ENCODE peak calls at places on chromosome 15, in eight cellular contexts. C is K562, I is heart left ventricle, T is stomach, U is GM12878, X is HCT116, K is endothelial cell of umbilical vein, V is HepG2. R is an unnamed sample.

GRCh38 chr15:62287066-62287857 is 122.2 kb upstream of the C2CD4B start:
- DNase-seq in V (no peak), T (no peak), U (no peak), I (no peak), C (no peak), X (no peak), K (no peak), R (no peak)

GRCh38 chr15:60695713-60696522 is 217.0 kb upstream of the ICE2 start:
- DNase-seq in U (no peak), C (no peak), V (no peak), X (no peak), I (no peak), K (no peak), T (no peak), R (no peak)

GRCh38 chr15:78341057-78341763 is 1.1 kb downstream of the CRABP1 start:
- DNase-seq in U (no peak), X (no peak), I (no peak), V (no peak), T (no peak), K (no peak), C (no peak), R (no peak)

GRCh38 chr15:32042269-32042996 is 12.1 kb downstream of the CHRNA7 start:
- DNase-seq in T (no peak), I (no peak), C (no peak), V (no peak), U (no peak), X (peak), K (no peak), R (no peak)

GRCh38 chr15:22902046-22902445 is 63.6 kb downstream of the NIPA2 start:
- DNase-seq in X (no peak), U (no peak), K (no peak), T (no peak), I (no peak), V (no peak), C (no peak), R (no peak)

GRCh38 chr15:45112592-45113379 is 1.2 kb downstream of the DUOX2 start:
- DNase-seq in U (no peak), X (no peak), I (no peak), K (no peak), T (no peak), C (no peak), V (no peak), R (no peak)

GRCh38 chr15:77747175-77748077 is 114.7 kb upstream of the LINGO1 start:
- DNase-seq in V (no peak), X (no peak), U (no peak), C (peak), T (no peak), I (no peak), K (no peak), R (no peak)

GRCh38 chr15:23538657-23539056 is 26.8 kb upstream of the MKRN3 start:
- DNase-seq in U (no peak), I (no peak), X (no peak), C (no peak), T (no peak), K (no peak), V (no peak), R (no peak)

GRCh38 chr15:60370105-60370803 is 27.5 kb downstream of the ANXA2 start:
- DNase-seq in V (no peak), U (no peak), T (no peak), X (no peak), I (no peak), C (no peak), K (peak), R (no peak)

GRCh38 chr15:45795487-45796069 is 160.7 kb downstream of the SQOR start:
- DNase-seq in X (peak), T (peak), V (peak), K (peak), C (no peak), U (no peak), I (no peak), R (peak)

GRCh38 chr15:100169615-100170279 is 172.0 kb downstream of the ADAMTS17 start:
- DNase-seq in X (no peak), T (no peak), C (no peak), I (no peak), U (no peak), K (no peak), V (no peak), R (no peak)

GRCh38 chr15:68783226-68784054 is 37.3 kb downstream of the ANP32A start:
- DNase-seq in X (peak), V (peak), K (peak), T (peak), U (no peak), I (no peak), C (peak), R (peak)

GRCh38 chr15:57327985-57328471 is 48.3 kb upstream of the CGNL1 start:
- DNase-seq in C (no peak), V (no peak), T (no peak), U (no peak), X (no peak), K (no peak), I (no peak), R (no peak)

GRCh38 chr15:99425666-99426301 is 140.0 kb upstream of the MEF2A start:
- DNase-seq in C (no peak), X (no peak), V (no peak), U (no peak), T (peak), K (peak), I (peak), R (no peak)

GRCh38 chr15:65201918-65202317 is 9.4 kb downstream of the CILP start:
- DNase-seq in V (no peak), T (no peak), X (no peak), C (no peak), K (no peak), I (no peak), U (no peak), R (no peak)

GRCh38 chr15:99442268-99442897 is 123.4 kb upstream of the MEF2A start:
- DNase-seq in X (peak), K (peak), I (peak), T (peak), C (no peak), U (no peak), V (no peak), R (no peak)

GRCh38 chr15:67922971-67923646 is 83.3 kb upstream of the RNU6-1 start:
- DNase-seq in K (no peak), I (no peak), U (no peak), V (no peak), X (no peak), C (peak), T (no peak), R (no peak)

GRCh38 chr15:83930813-83931212 is 276.9 kb downstream of the ADAMTSL3 start:
- DNase-seq in I (no peak), T (no peak), K (no peak), X (no peak), C (no peak), V (peak), U (no peak), R (no peak)

GRCh38 chr15:59244337-59244736 is 37.7 kb downstream of the LDHAL6B start:
- DNase-seq in U (peak), K (no peak), T (no peak), V (no peak), C (no peak), I (no peak), X (no peak), R (no peak)

GRCh38 chr15:80856809-80857377 is 77.7 kb downstream of the CEMIP start:
- DNase-seq in U (no peak), C (no peak), T (peak), X (peak), I (peak), V (peak), K (no peak), R (no peak)

GRCh38 chr15:58487724-58488120 is 55.9 kb downstream of the LIPC start:
- DNase-seq in V (no peak), U (no peak), I (no peak), X (no peak), K (no peak), C (no peak), T (no peak), R (no peak)

GRCh38 chr15:64740361-64741170 is 34.8 kb downstream of the RBPMS2 start:
- DNase-seq in X (no peak), V (peak), K (no peak), I (peak), T (no peak), C (peak), U (no peak), R (peak)

GRCh38 chr15:31382693-31383005 is 56.0 kb downstream of the KLF13 start:
- DNase-seq in U (no peak), K (no peak), T (no peak), X (no peak), V (no peak), I (no peak), C (no peak), R (no peak)

GRCh38 chr15:92503889-92504288 is 110.2 kb downstream of the ST8SIA2 start:
- DNase-seq in I (no peak), K (no peak), U (no peak), T (no peak), V (no peak), X (no peak), C (no peak), R (no peak)

GRCh38 chr15:70025413-70026296 is 72.1 kb downstream of the TLE3 start:
- DNase-seq in I (no peak), U (no peak), K (no peak), T (no peak), V (no peak), C (no peak), X (no peak), R (no peak)

GRCh38 chr15:85414495-85414894 is 34.1 kb downstream of the AKAP13 start:
- DNase-seq in K (peak), C (no peak), U (no peak), X (no peak), V (no peak), T (no peak), I (no peak), R (peak)
- TF ChIP-seq CTCF in K (no peak), C (peak), U (peak), X (peak), V (no peak), T (no peak), I (no peak), R (no peak)

GRCh38 chr15:89136818-89137772 is 48.8 kb downstream of the ABHD2 start:
- DNase-seq in V (peak), T (no peak), X (no peak), I (peak), K (peak), C (no peak), U (no peak), R (no peak)
- TF ChIP-seq POLR2A in V (peak), T (no peak), X (no peak), I (no peak), K (no peak), C (no peak), U (no peak), R (no peak)

GRCh38 chr15:71116942-71117341 is 1.7 kb downstream of the THSD4 start:
- DNase-seq in V (no peak), K (no peak), C (no peak), T (no peak), I (peak), U (no peak), X (no peak), R (no peak)
- H3K4me3 ChIP-seq in V (no peak), K (no peak), C (no peak), T (no peak), I (no peak), U (no peak), X (peak), R (no peak)

GRCh38 chr15:29938701-29939340 is 116.6 kb upstream of the TJP1 start:
- DNase-seq in C (no peak), V (peak), K (no peak), X (no peak), I (no peak), U (no peak), T (no peak), R (no peak)

GRCh38 chr15:29944925-29945324 is 122.7 kb upstream of the TJP1 start:
- DNase-seq in K (no peak), U (no peak), C (no peak), X (no peak), V (no peak), T (no peak), I (no peak), R (no peak)

GRCh38 chr15:29942548-29942947 is 120.3 kb upstream of the TJP1 start:
- DNase-seq in X (no peak), V (no peak), K (no peak), T (no peak), U (no peak), C (no peak), I (no peak), R (no peak)

GRCh38 chr15:29939404-29939803 is 117.1 kb upstream of the TJP1 start:
- DNase-seq in C (no peak), K (no peak), X (no peak), U (no peak), T (no peak), V (no peak), I (no peak), R (no peak)

GRCh38 chr15:29942144-29942543 is 119.9 kb upstream of the TJP1 start:
- DNase-seq in K (no peak), C (no peak), T (no peak), I (no peak), X (no peak), U (no peak), V (no peak), R (peak)
- TF ChIP-seq CTCF in K (peak), C (peak), T (no peak), I (peak), X (peak), U (no peak), V (peak), R (no peak)

DNA sequence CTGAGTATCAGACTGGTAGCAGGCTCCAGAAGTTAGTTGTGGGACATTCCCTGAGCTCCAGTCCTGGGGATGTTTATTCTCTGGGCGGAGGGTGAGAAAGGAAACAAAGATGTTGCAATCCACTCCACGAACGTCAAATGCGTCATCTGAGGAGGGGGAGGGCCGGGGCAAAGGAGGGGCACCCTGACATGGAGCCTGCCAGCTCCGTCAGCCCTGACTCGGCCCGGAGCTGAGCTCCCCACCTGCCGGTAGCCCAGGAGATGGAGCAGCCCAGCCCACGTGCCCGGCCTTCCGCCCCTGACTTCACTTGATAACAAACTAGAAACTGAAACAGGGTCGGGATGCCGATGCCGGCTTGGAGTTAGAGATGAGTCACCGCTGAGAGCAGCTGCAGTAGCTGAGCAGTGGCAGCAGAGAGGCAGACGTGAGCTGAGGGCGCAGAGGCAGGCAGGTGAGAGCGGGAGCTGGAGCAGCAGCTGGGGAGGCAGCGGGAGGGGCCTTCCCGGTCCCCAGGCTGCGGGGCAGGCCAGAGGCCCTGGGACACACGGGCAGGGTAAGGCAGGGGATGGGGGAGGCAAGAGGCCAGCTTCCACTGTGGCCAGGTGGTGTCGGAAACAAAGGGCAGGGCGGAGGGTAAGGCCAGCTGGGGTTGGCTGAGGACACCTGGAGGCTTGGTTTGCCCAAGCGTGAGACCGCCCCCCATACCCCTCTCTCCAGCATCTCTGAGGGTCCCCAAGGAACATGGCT is at the start of gene ISG20:
- DNase-seq in K (peak), T (peak), V (peak), X (peak), I (peak), C (peak), U (peak), R (peak)
- TF ChIP-seq POLR2A in K (peak), T (no peak), V (peak), X (peak), I (no peak), C (peak), U (peak), R (no peak)

DNA sequence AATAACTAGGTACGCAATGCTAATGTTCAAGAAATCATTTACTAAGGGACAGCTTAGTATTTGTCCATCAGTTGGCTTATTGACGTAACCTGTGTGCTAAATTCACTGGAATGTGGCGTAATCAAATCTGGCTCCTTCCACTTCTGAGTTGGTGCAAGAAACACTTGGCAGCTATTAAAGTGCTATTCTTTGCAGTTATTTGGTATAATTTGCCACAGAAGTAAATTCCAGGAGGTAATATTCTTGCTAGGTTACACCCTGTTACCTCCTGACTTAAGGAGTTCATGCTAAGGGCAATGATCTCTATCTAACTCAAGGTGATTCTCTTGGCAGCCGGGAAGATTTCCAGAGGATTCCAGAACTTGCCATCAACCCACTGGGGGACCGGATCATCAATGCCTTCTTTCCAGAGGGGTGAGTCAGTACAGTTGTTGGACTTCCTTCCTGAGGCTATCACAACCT is 25.5 kb downstream of the CHP1 start:
- DNase-seq in X (no peak), K (no peak), C (no peak), V (peak), T (no peak), I (no peak), U (no peak), R (peak)
- H3K4me3 ChIP-seq in X (no peak), K (no peak), C (no peak), V (no peak), T (no peak), I (no peak), U (no peak), R (no peak)

GRCh38 chr15:43799209-43799944 is 643 bp downstream of the SERINC4 start:
- DNase-seq in K (no peak), T (no peak), U (no peak), C (no peak), X (no peak), V (no peak), I (no peak), R (no peak)
- TF ChIP-seq CTCF in K (no peak), T (no peak), U (peak), C (peak), X (no peak), V (no peak), I (no peak), R (no peak)

GRCh38 chr15:28015855-28016254 is 83.3 kb downstream of the OCA2 start:
- DNase-seq in V (no peak), C (no peak), T (no peak), X (no peak), I (no peak), K (no peak), U (no peak), R (no peak)
- TF ChIP-seq POLR2A in V (no peak), C (no peak), T (no peak), X (no peak), I (no peak), K (no peak), U (no peak), R (no peak)

GRCh38 chr15:36545451-36545992 is 33.9 kb upstream of the CDIN1 start:
- DNase-seq in V (no peak), U (no peak), K (no peak), T (no peak), X (no peak), I (no peak), C (no peak), R (no peak)

GRCh38 chr15:36550650-36551049 is 28.8 kb upstream of the CDIN1 start:
- DNase-seq in U (no peak), I (no peak), X (no peak), K (no peak), V (no peak), T (no peak), C (no peak), R (no peak)

GRCh38 chr15:36544518-36545383 is 34.7 kb upstream of the CDIN1 start:
- DNase-seq in C (no peak), K (no peak), X (no peak), V (no peak), T (no peak), U (no peak), I (no peak), R (no peak)
- H3K4me3 ChIP-seq in C (no peak), K (no peak), X (no peak), V (no peak), T (no peak), U (no peak), I (no peak), R (no peak)